ENCODE peak calls at places on chromosomes 5 and 9, in four cellular contexts. X, C, G and F are unnamed samples.

GRCh38 chr5:62376064-62376463 is 27.6 kb downstream of the DIMT1 start:
- DNase-seq in X (no peak), C (peak), G (no peak), F (no peak)

GRCh38 chr5:157356576-157356975 is 90.7 kb downstream of the CYFIP2 start:
- DNase-seq in X (no peak), C (no peak), G (no peak), F (no peak)

GRCh38 chr5:93278876-93279275 is 302.1 kb downstream of the NR2F1-AS1 start:
- DNase-seq in X (no peak), C (peak), G (no peak), F (no peak)

GRCh38 chr9:88697764-88698436 is 162.9 kb downstream of the NXNL2 start:
- DNase-seq in X (no peak), C (peak), G (no peak), F (no peak)

GRCh38 chr9:120579750-120580590 is at the start of gene CDK5RAP2:
- DNase-seq in X (peak), C (peak), G (peak), F (peak)

GRCh38 chr5:67234671-67235176 is 38.1 kb upstream of the CD180 start:
- DNase-seq in X (peak), C (peak), G (no peak), F (no peak)

GRCh38 chr5:21791304-21791703 is 1061.8 kb downstream of the CDH12 start:
- DNase-seq in X (no peak), C (peak), G (no peak), F (no peak)

GRCh38 chr9:113661074-113661473 is 197.5 kb downstream of the RGS3 start:
- DNase-seq in X (no peak), C (no peak), G (no peak), F (no peak)

GRCh38 chr5:36060516-36060885 is 6.2 kb downstream of the UGT3A2 start:
- DNase-seq in X (no peak), C (no peak), G (no peak), F (no peak)

GRCh38 chr9:101601904-101602765 is 7.4 kb upstream of the PPP3R2 start:
- DNase-seq in X (no peak), C (peak), G (no peak), F (peak)
- TF ChIP-seq CTCF in X (peak), C (peak), G (peak), F (peak)

GRCh38 chr9:91422832-91423711 is 560 bp downstream of the NFIL3 start:
- DNase-seq in X (no peak), C (peak), G (peak), F (peak)
- TF ChIP-seq CTCF in X (peak), C (peak), G (no peak), F (peak)

GRCh38 chr9:96022445-96023031 is 147.0 kb downstream of the ERCC6L2 start:
- DNase-seq in X (peak), C (no peak), G (no peak), F (peak)
- TF ChIP-seq CTCF in X (no peak), C (no peak), G (no peak), F (no peak)

GRCh38 chr5:60395712-60396329 is 304.1 kb downstream of the DEPDC1B start:
- DNase-seq in X (peak), C (no peak), G (no peak), F (no peak)
- TF ChIP-seq CTCF in X (peak), C (peak), G (no peak), F (no peak)

GRCh38 chr9:19471737-19472648 is 63.2 kb downstream of the ACER2 start:
- DNase-seq in X (peak), C (peak), G (peak), F (peak)

GRCh38 chr9:19470567-19470966 is 61.8 kb downstream of the ACER2 start:
- DNase-seq in X (no peak), C (no peak), G (no peak), F (no peak)

GRCh38 chr9:19470981-19471650 is 62.3 kb downstream of the ACER2 start:
- DNase-seq in X (no peak), C (peak), G (no peak), F (no peak)

GRCh38 chr9:19473605-19474004 is 64.8 kb downstream of the ACER2 start:
- DNase-seq in X (no peak), C (no peak), G (no peak), F (no peak)
- TF ChIP-seq CTCF in X (no peak), C (no peak), G (no peak), F (no peak)